ENCODE peak calls at places on chromosomes 2 and 18, in eight cellular contexts. K is NT2/D1, B is mammary epithelial cell, A is IMR-90, M is tibial artery, E is uterus, W is Karpas-422, V is aorta. H is an unnamed sample.

GRCh38 chr18:28176933-28177827 is at the start of gene CDH2:
- DNase-seq in K (peak; percentile 30), B (peak; percentile 59), A (peak; percentile 85), M (no peak), E (peak; percentile 20), W (no peak), V (peak; percentile 69), H (no peak)

GRCh38 chr18:23523429-23524212 is 20.3 kb downstream of the RMC1 start:
- DNase-seq in K (no peak), B (peak; percentile 23), A (peak; percentile 48), M (no peak), E (no peak), W (no peak), V (no peak), H (no peak)

GRCh38 chr18:21342372-21342771 is 100.3 kb downstream of the GREB1L start:
- DNase-seq in K (peak; percentile 48), B (no peak), A (no peak), M (no peak), E (no peak), W (no peak), V (no peak), H (no peak)

GRCh38 chr2:172586255-172586891 is 30.5 kb downstream of the PDK1 start:
- DNase-seq in K (no peak), B (no peak), A (no peak), M (no peak), E (no peak), W (no peak), V (no peak), H (no peak)

GRCh38 chr2:49583010-49583409 is 428.7 kb upstream of the FSHR start:
- DNase-seq in K (no peak), B (no peak), A (no peak), M (no peak), E (no peak), W (no peak), V (no peak), H (no peak)

GRCh38 chr18:23143059-23143831 is 8.0 kb downstream of the CABLES1 start:
- DNase-seq in K (no peak), B (peak; percentile 80), A (no peak), M (peak; percentile 78), E (peak; percentile 56), W (no peak), V (peak; percentile 75), H (peak; percentile 20)

GRCh38 chr2:2265747-2266259 is 65.3 kb downstream of the MYT1L start:
- DNase-seq in K (no peak), B (no peak), A (no peak), M (no peak), E (no peak), W (no peak), V (no peak), H (no peak)

GRCh38 chr2:201707753-201708152 is 9.3 kb upstream of the MPP4 start:
- DNase-seq in K (no peak), B (no peak), A (peak; percentile 66), M (no peak), E (no peak), W (no peak), V (no peak), H (no peak)

GRCh38 chr2:10877691-10878111 is 34.0 kb upstream of the KCNF1 start:
- DNase-seq in K (no peak), B (no peak), A (peak; percentile 37), M (no peak), E (no peak), W (no peak), V (no peak), H (no peak)

GRCh38 chr2:33069894-33070651 is 123.3 kb downstream of the LTBP1 start:
- DNase-seq in K (no peak), B (peak; percentile 98), A (peak; percentile 100), M (peak; percentile 88), E (peak; percentile 51), W (no peak), V (peak; percentile 85), H (no peak)

GRCh38 chr2:429142-429541 is 141.3 kb upstream of the ALKAL2 start:
- DNase-seq in K (no peak), B (no peak), A (no peak), M (no peak), E (no peak), W (no peak), V (no peak), H (no peak)
- H3K9me3 ChIP-seq in K (no peaks in the 10 kb centered on the region), B (peaks cover 26% of the 10 kb centered on the region), A (peaks cover 38% of the 10 kb centered on the region), M (no peaks in the 10 kb centered on the region), E (no peaks in the 10 kb centered on the region), W (no peaks in the 10 kb centered on the region), V (no peaks in the 10 kb centered on the region), H (no peaks in the 10 kb centered on the region)

GRCh38 chr2:31957748-31958717 is 52.8 kb downstream of the MEMO1 start:
- DNase-seq in K (no peak), B (peak; percentile 67), A (no peak), M (no peak), E (no peak), W (no peak), V (no peak), H (no peak)
- H3K4me1 ChIP-seq in K (no peaks in the 10 kb centered on the region), B (peaks cover 25% of the 10 kb centered on the region), A (peaks cover 2% of the 10 kb centered on the region), M (peaks cover 13% of the 10 kb centered on the region), E (no peaks in the 10 kb centered on the region), W (peaks cover 27% of the 10 kb centered on the region), V (peaks cover 2% of the 10 kb centered on the region), H (no peaks in the 10 kb centered on the region)

GRCh38 chr18:80026363-80026762 is 7.9 kb upstream of the RBFA start:
- DNase-seq in K (no peak), B (no peak), A (no peak), M (no peak), E (no peak), W (no peak), V (no peak), H (no peak)

GRCh38 chr18:80022613-80023012 is 11.6 kb upstream of the RBFA start:
- DNase-seq in K (no peak), B (peak; percentile 21), A (peak; percentile 24), M (no peak), E (no peak), W (peak; percentile 70), V (no peak), H (peak; percentile 54)

GRCh38 chr18:80023173-80023572 is 11.1 kb upstream of the RBFA start:
- DNase-seq in K (peak; percentile 33), B (no peak), A (no peak), M (no peak), E (no peak), W (peak; percentile 79), V (no peak), H (peak; percentile 19)
- H3K9me3 ChIP-seq in K (peaks cover 75% of the 10 kb centered on the region), B (peaks cover 45% of the 10 kb centered on the region), A (peaks cover 53% of the 10 kb centered on the region), M (peaks cover 19% of the 10 kb centered on the region), E (no peaks in the 10 kb centered on the region), W (peaks cover 78% of the 10 kb centered on the region), V (peaks cover 16% of the 10 kb centered on the region), H (peaks cover 16% of the 10 kb centered on the region)

GRCh38 chr18:74534150-74534969 is at the start of gene CNDP1:
- DNase-seq in K (no peak), B (no peak), A (no peak), M (no peak), E (no peak), W (no peak), V (no peak), H (no peak)
- H3K4me1 ChIP-seq in K (peaks cover 3% of the 10 kb centered on the region), B (no peaks in the 10 kb centered on the region), A (no peaks in the 10 kb centered on the region), M (no peaks in the 10 kb centered on the region), E (no peaks in the 10 kb centered on the region), W (peaks cover 3% of the 10 kb centered on the region), V (no peaks in the 10 kb centered on the region), H (no peaks in the 10 kb centered on the region)

GRCh38 chr2:80589070-80589469 is 284.5 kb upstream of the LRRTM1 start:
- DNase-seq in K (no peak), B (no peak), A (no peak), M (no peak), E (no peak), W (no peak), V (no peak), H (no peak)
- H3K9me3 ChIP-seq in K (no peaks in the 10 kb centered on the region), B (peaks cover 15% of the 10 kb centered on the region), A (no peaks in the 10 kb centered on the region), M (no peaks in the 10 kb centered on the region), E (no peaks in the 10 kb centered on the region), W (no peaks in the 10 kb centered on the region), V (peaks cover 1% of the 10 kb centered on the region), H (no peaks in the 10 kb centered on the region)

H was measured in OCI-LY7.